ENCODE peak calls at places on chromosomes 12 and 14, in eight cellular contexts. F, P, S, K, Q, T, G and L are unnamed samples.

GRCh38 chr12:85036241-85036707 is at the start of the genes LRRIQ1 and TSPAN19:
- DNase-seq in G (peak; percentile 47), T (no peak), F (no peak), Q (peak; percentile 94), P (peak; percentile 47), K (peak; percentile 75), S (peak; percentile 94), L (peak; percentile 66)

GRCh38 chr12:85279449-85280137 is 427 bp upstream of the ALX1 start:
- DNase-seq in K (no peak), Q (peak; percentile 7), G (no peak), T (peak; percentile 4), P (peak; percentile 30), S (peak; percentile 52), F (no peak), L (no peak)

GRCh38 chr12:14454098-14454907 is 88.8 kb downstream of the ATF7IP start:
- DNase-seq in P (no peak), K (peak; percentile 17), S (peak; percentile 76), G (no peak), Q (peak; percentile 66), F (no peak), T (no peak), L (no peak)

GRCh38 chr12:55932546-55932919 is 1.6 kb downstream of the DGKA start:
- DNase-seq in K (no peak), T (no peak), G (no peak), F (no peak), P (no peak), S (peak; percentile 39), Q (peak; percentile 57), L (no peak)

GRCh38 chr12:127108360-127109215 is 1158.4 kb upstream of the TMEM132C start:
- DNase-seq in Q (peak; percentile 64), T (peak; percentile 40), G (no peak), K (peak; percentile 73), S (peak; percentile 78), F (peak; percentile 24), P (peak; percentile 61), L (peak; percentile 31)

GRCh38 chr14:100305446-100306255 is 593 bp downstream of the SLC25A29 start:
- DNase-seq in K (peak; percentile 24), F (no peak), T (peak; percentile 53), P (peak; percentile 67), G (no peak), Q (no peak), S (no peak), L (no peak)

GRCh38 chr12:75766263-75767160 is 255.1 kb upstream of the KRR1 start:
- DNase-seq in F (no peak), Q (peak; percentile 39), G (no peak), P (no peak), T (no peak), K (peak; percentile 75), S (peak; percentile 55), L (peak; percentile 43)

GRCh38 chr12:1845427-1845826 is 25.1 kb downstream of the LRTM2 start:
- DNase-seq in F (no peak), P (peak; percentile 36), Q (no peak), S (no peak), K (no peak), G (no peak), T (no peak), L (no peak)

GRCh38 chr12:111408686-111409402 is 3.1 kb downstream of the SH2B3 start:
- DNase-seq in S (no peak), F (no peak), P (no peak), Q (no peak), K (no peak), G (no peak), T (no peak), L (no peak)

GRCh38 chr12:60035835-60036234 is 440.0 kb downstream of the SLC16A7 start:
- DNase-seq in Q (peak; percentile 6), F (no peak), S (no peak), K (no peak), P (no peak), G (no peak), T (no peak), L (no peak)

GRCh38 chr12:5200276-5201087 is 156.8 kb downstream of the KCNA5 start:
- DNase-seq in K (peak; percentile 33), T (peak; percentile 65), S (peak; percentile 4), P (peak; percentile 54), G (no peak), F (no peak), Q (no peak), L (no peak)

GRCh38 chr14:47278233-47278842 is 397.1 kb downstream of the MDGA2 start:
- DNase-seq in S (peak; percentile 59), P (no peak), G (no peak), K (peak; percentile 3), Q (peak; percentile 36), F (no peak), T (no peak), L (no peak)

GRCh38 chr12:124174406-124174805 is 120.5 kb upstream of the RFLNA start:
- DNase-seq in K (no peak), T (no peak), P (peak; percentile 32), G (no peak), F (peak; percentile 83), Q (peak; percentile 18), S (peak; percentile 70), L (no peak)

GRCh38 chr12:68001486-68002466 is 12.5 kb downstream of the IFNG-AS1 start:
- DNase-seq in F (peak; percentile 7), G (no peak), T (no peak), P (no peak), Q (peak; percentile 14), S (peak; percentile 53), K (no peak), L (no peak)

GRCh38 chr14:85401396-85401795 is 128.5 kb upstream of the FLRT2 start:
- DNase-seq in G (no peak), P (no peak), K (no peak), S (no peak), F (no peak), T (no peak), Q (no peak), L (no peak)

GRCh38 chr14:100132903-100133510 is 26.4 kb downstream of the DEGS2 start:
- DNase-seq in Q (no peak), F (peak; percentile 61), K (no peak), G (no peak), P (no peak), T (no peak), S (no peak), L (no peak)

GRCh38 chr12:76782440-76782996 is 18.6 kb downstream of the ZDHHC17 start:
- DNase-seq in S (peak; percentile 41), F (no peak), K (no peak), T (no peak), Q (no peak), G (no peak), P (no peak), L (no peak)

GRCh38 chr12:3304436-3305135 is 186.4 kb upstream of the PRMT8 start:
- DNase-seq in K (no peak), Q (peak; percentile 51), P (no peak), G (peak; percentile 30), F (peak; percentile 27), S (peak; percentile 70), T (no peak), L (peak; percentile 60)

GRCh38 chr12:132159555-132160003 is 15.3 kb downstream of the NOC4L start:
- DNase-seq in Q (no peak), T (no peak), F (no peak), K (no peak), G (no peak), P (peak; percentile 43), S (no peak), L (no peak)

DNA sequence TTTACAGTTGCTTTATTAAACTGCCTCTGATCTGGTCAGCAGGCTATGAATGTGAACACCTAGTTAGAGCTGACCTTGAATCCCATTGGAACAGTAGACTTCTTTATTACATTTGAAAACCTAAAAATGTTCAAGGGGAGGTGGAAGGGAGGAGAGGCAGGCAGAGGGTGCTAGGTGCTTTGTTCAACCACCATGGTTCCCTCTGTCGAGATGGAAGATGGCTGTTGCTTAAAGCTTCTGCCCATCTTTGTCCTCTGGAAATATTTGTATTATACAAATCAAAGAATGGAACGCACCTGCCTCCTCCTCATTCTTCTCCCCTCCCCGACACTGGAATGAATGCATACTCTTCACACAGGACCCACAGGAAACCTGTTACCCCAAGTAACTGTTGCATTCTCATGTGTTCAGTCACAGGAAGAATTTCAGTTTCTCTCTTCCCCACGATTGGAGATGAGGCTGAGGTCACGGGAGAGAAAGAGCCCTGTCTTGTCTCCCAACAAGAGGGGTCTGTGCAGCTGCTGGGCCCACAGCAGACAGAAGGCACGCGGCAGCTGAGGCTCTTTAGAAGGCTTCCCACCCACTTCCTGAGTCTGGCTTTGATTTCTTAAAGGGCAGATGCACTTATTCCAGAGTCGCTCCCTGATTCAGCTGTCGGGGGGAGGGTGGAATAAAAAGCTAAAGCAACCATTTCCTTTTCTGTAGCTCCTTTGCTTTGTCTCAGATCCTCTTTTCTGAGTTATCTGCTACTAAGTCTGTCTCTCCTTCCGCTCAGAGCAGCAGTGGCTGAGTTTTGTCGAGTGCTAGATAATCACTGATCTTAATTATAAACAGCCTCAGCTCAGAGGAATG is 217.9 kb upstream of the BTG1 start:
- DNase-seq in S (peak; percentile 42), P (peak; percentile 74), Q (peak; percentile 3), F (no peak), G (no peak), K (no peak), T (peak; percentile 36), L (peak; percentile 74)
- H3K4me3 ChIP-seq in S (peak overlapping the region; percentile 34), P (no peak overlapping the region), Q (no peak overlapping the region), F (no peak overlapping the region), G (no peak overlapping the region), K (no peak overlapping the region), T (no peak overlapping the region), L (no peak overlapping the region)

DNA sequence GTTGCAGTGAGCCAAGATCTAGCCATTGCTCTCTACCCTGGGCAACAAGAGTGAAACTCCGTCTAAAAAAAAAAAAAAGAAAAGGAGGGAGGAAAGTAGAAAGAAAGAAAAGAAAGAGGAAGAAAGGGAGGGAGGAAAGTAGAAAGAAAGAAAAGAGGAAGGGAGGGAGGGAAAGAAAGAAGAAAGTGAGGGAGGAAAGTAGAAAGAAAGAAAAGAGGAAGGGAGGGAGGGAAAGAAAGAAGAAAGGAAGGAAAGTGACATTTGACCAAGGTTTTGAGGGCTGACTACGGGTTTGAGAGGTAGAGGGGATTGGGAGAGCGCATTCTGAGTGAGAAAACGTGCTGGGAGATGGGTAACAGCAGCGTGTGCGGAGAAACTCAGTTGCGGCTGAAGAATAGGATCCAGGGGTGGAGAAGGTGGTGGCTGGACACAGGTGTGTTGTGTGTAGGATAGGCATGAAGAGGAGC is 521 bp upstream of the PAPLN start:
- DNase-seq in K (no peak), T (no peak), F (no peak), Q (no peak), P (no peak), S (no peak), G (no peak), L (no peak)
- H3K4me3 ChIP-seq in K (peak overlapping the region; percentile 75), T (no peak overlapping the region), F (no peak overlapping the region), Q (no peak overlapping the region), P (no peak overlapping the region), S (peak overlapping the region; percentile 83), G (no peak overlapping the region), L (no peak overlapping the region)

DNA sequence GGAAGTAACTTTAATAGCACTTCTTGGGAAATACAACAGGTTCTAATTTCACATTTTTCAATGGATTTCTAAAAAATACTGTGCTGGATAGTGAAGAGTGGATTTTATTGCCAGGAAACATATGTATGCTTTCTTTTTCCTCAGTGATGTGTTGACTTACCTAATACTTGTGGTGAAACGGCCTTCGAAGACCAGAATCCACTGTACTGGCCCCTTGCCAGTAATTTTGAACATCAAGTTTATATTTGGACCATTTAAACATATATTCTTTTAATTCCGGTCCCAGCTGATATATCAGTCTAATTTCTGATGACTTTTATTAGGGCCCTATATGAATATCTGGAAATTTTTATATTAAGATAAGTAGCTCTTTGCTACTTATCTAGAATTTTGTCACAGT is 1.8 kb downstream of the MSRB3 start:
- DNase-seq in F (no peak), S (peak; percentile 60), Q (peak; percentile 55), T (no peak), G (no peak), P (no peak), K (no peak), L (no peak)
- H3K4me3 ChIP-seq in F (peak overlapping the region; percentile 99), S (no peak overlapping the region), Q (peak overlapping the region; percentile 89), T (no peak overlapping the region), G (peak overlapping the region; percentile 82), P (no peak overlapping the region), K (no peak overlapping the region), L (no peak overlapping the region)

GRCh38 chr14:68981539-68981976 is 2.5 kb upstream of the ACTN1 start:
- DNase-seq in K (no peak), T (no peak), S (peak; percentile 90), P (no peak), G (no peak), Q (peak; percentile 96), F (peak; percentile 46), L (peak; percentile 65)
- H3K4me3 ChIP-seq in K (no peak overlapping the region), T (no peak overlapping the region), S (no peak overlapping the region), P (no peak overlapping the region), G (no peak overlapping the region), Q (no peak overlapping the region), F (no peak overlapping the region), L (no peak overlapping the region)